ENCODE peak calls at places on chromosome 21, in nine cellular contexts. D, J, P, I, X, Z, A, E and C are unnamed samples.

GRCh38 chr21:44931137-44931500 is 8.7 kb upstream of the SLX9 start:
- DNase-seq in Z (peak; percentile 76), P (peak; percentile 63), A (peak; percentile 37), J (no peak), X (peak; percentile 52), I (no peak), D (no peak), E (peak; percentile 85), C (no peak)

GRCh38 chr21:39481886-39482285 is 30.1 kb downstream of the SH3BGR start:
- DNase-seq in Z (no peak), J (no peak), D (no peak), P (no peak), A (no peak), I (no peak), X (no peak), E (no peak), C (no peak)

GRCh38 chr21:24367936-24368335 is 1239.3 kb downstream of the MRPL39 start:
- DNase-seq in P (no peak), I (no peak), E (peak; percentile 2), J (no peak), D (no peak), X (no peak), A (no peak), Z (no peak), C (no peak)

GRCh38 chr21:39022901-39023693 is 160.2 kb downstream of the PSMG1 start:
- DNase-seq in I (no peak), P (no peak), E (peak; percentile 56), A (no peak), J (no peak), D (peak; percentile 81), X (peak; percentile 88), Z (peak; percentile 50), C (no peak)

GRCh38 chr21:32102426-32102825 is 176.4 kb downstream of the MIS18A start:
- DNase-seq in I (no peak), E (no peak), X (no peak), Z (no peak), D (no peak), A (no peak), P (no peak), J (no peak), C (no peak)

GRCh38 chr21:44925027-44925755 is 4.5 kb upstream of the ITGB2 start:
- DNase-seq in Z (peak; percentile 36), I (no peak), E (peak; percentile 85), P (peak; percentile 71), D (no peak), A (no peak), X (no peak), J (no peak), C (no peak)

GRCh38 chr21:42195378-42196031 is 23.4 kb upstream of the ABCG1 start:
- DNase-seq in P (no peak), A (no peak), E (peak; percentile 81), Z (no peak), D (no peak), J (no peak), I (no peak), X (peak; percentile 75), C (no peak)

GRCh38 chr21:19731251-19731650 is 1267.0 kb upstream of the NCAM2 start:
- DNase-seq in Z (no peak), D (no peak), J (no peak), X (no peak), A (no peak), P (no peak), E (no peak), I (no peak), C (no peak)